ENCODE peak calls at places on chromosome 5, in nine cellular contexts. One of them, this sample, is unnamed.

GRCh38 chr5:74865293-74865798 is 841 bp downstream of the FAM169A start:
- DNase-seq in lung: no peak
- DNase-seq in CD8-positive, alpha-beta T cell: no peak
- DNase-seq in psoas muscle: no peak
- DNase-seq in GM23338: no peak
- DNase-seq in body of pancreas: no peak
- DNase-seq in fibroblast of lung: no peak
- DNase-seq in mammary epithelial cell: no peak
- DNase-seq in PC-3: peak; percentile 3
- DNase-seq in this sample: no peak

GRCh38 chr5:21452429-21452828 is 1400.7 kb downstream of the CDH12 start:
- DNase-seq in body of pancreas: no peak
- DNase-seq in psoas muscle: no peak
- DNase-seq in lung: no peak
- DNase-seq in CD8-positive, alpha-beta T cell: no peak
- DNase-seq in GM23338: no peak
- DNase-seq in mammary epithelial cell: no peak
- DNase-seq in PC-3: no peak
- DNase-seq in fibroblast of lung: no peak
- DNase-seq in this sample: no peak

GRCh38 chr5:76607353-76607871 is 15.8 kb downstream of the F2RL2 start:
- DNase-seq in psoas muscle: no peak
- DNase-seq in CD8-positive, alpha-beta T cell: no peak
- DNase-seq in body of pancreas: no peak
- DNase-seq in fibroblast of lung: peak; percentile 78
- DNase-seq in mammary epithelial cell: no peak
- DNase-seq in GM23338: peak; percentile 65
- DNase-seq in lung: no peak
- DNase-seq in PC-3: no peak
- DNase-seq in this sample: no peak

GRCh38 chr5:19401032-19401431 is 587.0 kb downstream of the CDH18 start:
- DNase-seq in body of pancreas: no peak
- DNase-seq in mammary epithelial cell: peak; percentile 9
- DNase-seq in PC-3: no peak
- DNase-seq in fibroblast of lung: no peak
- DNase-seq in lung: no peak
- DNase-seq in GM23338: no peak
- DNase-seq in psoas muscle: no peak
- DNase-seq in CD8-positive, alpha-beta T cell: no peak
- DNase-seq in this sample: no peak

GRCh38 chr5:36644727-36645126 is 38.3 kb downstream of the SLC1A3 start:
- DNase-seq in PC-3: peak; percentile 8
- DNase-seq in fibroblast of lung: peak; percentile 87
- DNase-seq in lung: no peak
- DNase-seq in mammary epithelial cell: peak; percentile 15
- DNase-seq in GM23338: peak; percentile 24
- DNase-seq in body of pancreas: no peak
- DNase-seq in CD8-positive, alpha-beta T cell: no peak
- DNase-seq in psoas muscle: no peak
- DNase-seq in this sample: no peak

GRCh38 chr5:151036556-151036955 is 16.2 kb downstream of the GPX3 start:
- DNase-seq in PC-3: no peak
- DNase-seq in CD8-positive, alpha-beta T cell: no peak
- DNase-seq in body of pancreas: no peak
- DNase-seq in GM23338: no peak
- DNase-seq in lung: no peak
- DNase-seq in fibroblast of lung: no peak
- DNase-seq in psoas muscle: no peak
- DNase-seq in mammary epithelial cell: no peak
- DNase-seq in this sample: no peak

GRCh38 chr5:73152411-73153388 is 20.3 kb upstream of the TMEM174 start:
- DNase-seq in body of pancreas: no peak
- DNase-seq in PC-3: peak; percentile 20
- DNase-seq in fibroblast of lung: no peak
- DNase-seq in lung: no peak
- DNase-seq in mammary epithelial cell: no peak
- DNase-seq in CD8-positive, alpha-beta T cell: no peak
- DNase-seq in GM23338: peak; percentile 56
- DNase-seq in psoas muscle: no peak
- DNase-seq in this sample: no peak

GRCh38 chr5:172429201-172429940 is 25.0 kb downstream of the SH3PXD2B start:
- DNase-seq in fibroblast of lung: peak; percentile 73
- DNase-seq in mammary epithelial cell: no peak
- DNase-seq in GM23338: no peak
- DNase-seq in CD8-positive, alpha-beta T cell: no peak
- DNase-seq in PC-3: no peak
- DNase-seq in psoas muscle: no peak
- DNase-seq in lung: peak; percentile 58
- DNase-seq in body of pancreas: no peak
- DNase-seq in this sample: no peak

GRCh38 chr5:33310471-33310870 is 130.3 kb upstream of the TARS1 start:
- DNase-seq in mammary epithelial cell: peak; percentile 85
- DNase-seq in psoas muscle: no peak
- DNase-seq in body of pancreas: no peak
- DNase-seq in fibroblast of lung: peak; percentile 94
- DNase-seq in PC-3: peak; percentile 86
- DNase-seq in lung: no peak
- DNase-seq in GM23338: no peak
- DNase-seq in CD8-positive, alpha-beta T cell: no peak
- DNase-seq in this sample: no peak

GRCh38 chr5:154301726-154302125 is 111.2 kb downstream of the GALNT10 start:
- DNase-seq in GM23338: no peak
- DNase-seq in psoas muscle: no peak
- DNase-seq in body of pancreas: no peak
- DNase-seq in lung: no peak
- DNase-seq in CD8-positive, alpha-beta T cell: no peak
- DNase-seq in mammary epithelial cell: no peak
- DNase-seq in PC-3: no peak
- DNase-seq in fibroblast of lung: no peak
- DNase-seq in this sample: peak; percentile 40

GRCh38 chr5:170769236-170769635 is 14.3 kb upstream of the GABRP start:
- DNase-seq in PC-3: no peak
- DNase-seq in mammary epithelial cell: no peak
- DNase-seq in GM23338: no peak
- DNase-seq in CD8-positive, alpha-beta T cell: no peak
- DNase-seq in fibroblast of lung: no peak
- DNase-seq in lung: no peak
- DNase-seq in body of pancreas: no peak
- DNase-seq in psoas muscle: no peak
- DNase-seq in this sample: no peak

GRCh38 chr5:134967607-134968006 is at the start of gene CATSPER3:
- DNase-seq in body of pancreas: no peak
- DNase-seq in fibroblast of lung: no peak
- DNase-seq in psoas muscle: no peak
- DNase-seq in PC-3: no peak
- DNase-seq in GM23338: no peak
- DNase-seq in CD8-positive, alpha-beta T cell: no peak
- DNase-seq in mammary epithelial cell: no peak
- DNase-seq in lung: no peak
- DNase-seq in this sample: no peak

GRCh38 chr5:120502531-120502930 is 38.4 kb downstream of the PRR16 start:
- DNase-seq in mammary epithelial cell: no peak
- DNase-seq in lung: no peak
- DNase-seq in body of pancreas: no peak
- DNase-seq in CD8-positive, alpha-beta T cell: no peak
- DNase-seq in GM23338: no peak
- DNase-seq in PC-3: no peak
- DNase-seq in psoas muscle: no peak
- DNase-seq in fibroblast of lung: no peak
- DNase-seq in this sample: no peak

GRCh38 chr5:160774646-160775313 is 77.2 kb downstream of the ATP10B start:
- DNase-seq in CD8-positive, alpha-beta T cell: no peak
- DNase-seq in GM23338: peak; percentile 20
- DNase-seq in mammary epithelial cell: no peak
- DNase-seq in body of pancreas: no peak
- DNase-seq in fibroblast of lung: no peak
- DNase-seq in lung: no peak
- DNase-seq in psoas muscle: no peak
- DNase-seq in PC-3: no peak
- DNase-seq in this sample: no peak

GRCh38 chr5:821504-821903 is 29.3 kb downstream of the ZDHHC11 start:
- DNase-seq in mammary epithelial cell: no peak
- DNase-seq in psoas muscle: no peak
- DNase-seq in CD8-positive, alpha-beta T cell: no peak
- DNase-seq in body of pancreas: no peak
- DNase-seq in GM23338: no peak
- DNase-seq in fibroblast of lung: no peak
- DNase-seq in lung: no peak
- DNase-seq in PC-3: no peak
- DNase-seq in this sample: no peak
- H3K36me3 ChIP-seq in mammary epithelial cell: no peaks in the 10 kb centered on the region
- H3K36me3 ChIP-seq in psoas muscle: peaks cover 6% of the 10 kb centered on the region
- H3K36me3 ChIP-seq in CD8-positive, alpha-beta T cell: no peaks in the 10 kb centered on the region
- H3K36me3 ChIP-seq in body of pancreas: no peaks in the 10 kb centered on the region
- H3K36me3 ChIP-seq in GM23338: peaks cover 3% of the 10 kb centered on the region
- H3K36me3 ChIP-seq in fibroblast of lung: no peaks in the 10 kb centered on the region
- H3K36me3 ChIP-seq in lung: peaks cover 1% of the 10 kb centered on the region
- H3K36me3 ChIP-seq in PC-3: no peaks in the 10 kb centered on the region
- H3K36me3 ChIP-seq in this sample: no peaks in the 10 kb centered on the region

DNA sequence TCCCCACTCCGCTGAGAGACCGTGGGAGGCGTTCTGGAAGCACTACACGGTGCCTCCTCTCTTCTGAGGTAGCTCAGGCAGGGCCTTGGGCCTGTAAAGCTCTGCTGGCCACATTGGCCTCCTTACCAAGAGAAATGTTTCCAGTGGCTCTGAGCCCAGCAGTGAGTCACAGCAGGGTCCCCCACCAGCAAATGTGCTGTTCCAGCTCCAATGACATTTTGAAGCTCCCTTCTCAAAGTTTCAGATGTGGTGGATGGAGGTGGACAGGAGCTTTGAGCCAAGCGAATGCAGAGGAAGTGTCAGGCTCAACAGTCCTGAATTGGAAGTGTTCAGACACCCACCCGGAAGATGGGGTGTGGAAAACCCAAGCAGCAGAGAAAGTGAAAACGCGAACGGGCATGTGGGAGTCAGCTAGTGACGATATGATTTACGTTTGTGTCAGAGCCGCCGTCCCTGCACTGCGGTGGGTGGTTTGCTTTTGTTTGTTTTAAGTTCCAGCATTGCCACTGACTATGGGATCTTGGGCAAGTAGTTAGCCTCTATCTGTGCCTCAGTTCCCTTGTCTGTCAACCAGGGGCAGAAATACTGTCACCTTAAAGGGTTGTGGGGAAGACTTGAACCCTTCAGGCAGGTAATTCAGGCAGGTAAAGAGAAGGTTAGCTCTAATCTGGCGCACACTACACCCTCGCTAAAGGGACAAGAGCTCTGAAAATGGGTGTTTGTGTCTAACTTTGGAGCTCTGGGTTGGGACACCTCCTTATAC is 38.2 kb downstream of the C5orf15 start:
- DNase-seq in mammary epithelial cell: no peak
- DNase-seq in fibroblast of lung: peak; percentile 87
- DNase-seq in CD8-positive, alpha-beta T cell: peak; percentile 29
- DNase-seq in psoas muscle: no peak
- DNase-seq in GM23338: no peak
- DNase-seq in body of pancreas: no peak
- DNase-seq in PC-3: no peak
- DNase-seq in lung: no peak
- DNase-seq in this sample: no peak
- H3K4me3 ChIP-seq in mammary epithelial cell: no peak overlapping the region
- H3K4me3 ChIP-seq in fibroblast of lung: no peak overlapping the region
- H3K4me3 ChIP-seq in CD8-positive, alpha-beta T cell: peak overlapping the region; percentile 32
- H3K4me3 ChIP-seq in psoas muscle: no peak overlapping the region
- H3K4me3 ChIP-seq in GM23338: no peak overlapping the region
- H3K4me3 ChIP-seq in body of pancreas: no peak overlapping the region
- H3K4me3 ChIP-seq in PC-3: no peak overlapping the region
- H3K4me3 ChIP-seq in lung: no peak overlapping the region
- H3K4me3 ChIP-seq in this sample: no peak overlapping the region

GRCh38 chr5:95960802-95961616 is 642 bp downstream of the ELL2 start:
- DNase-seq in GM23338: peak; percentile 86
- DNase-seq in CD8-positive, alpha-beta T cell: peak; percentile 53
- DNase-seq in fibroblast of lung: peak; percentile 79
- DNase-seq in lung: peak; percentile 82
- DNase-seq in mammary epithelial cell: peak; percentile 74
- DNase-seq in body of pancreas: peak; percentile 86
- DNase-seq in PC-3: peak; percentile 68
- DNase-seq in psoas muscle: peak; percentile 92
- DNase-seq in this sample: peak; percentile 89

GRCh38 chr5:95957804-95958203 is 3.8 kb downstream of the ELL2 start:
- DNase-seq in fibroblast of lung: no peak
- DNase-seq in mammary epithelial cell: no peak
- DNase-seq in CD8-positive, alpha-beta T cell: no peak
- DNase-seq in lung: no peak
- DNase-seq in body of pancreas: no peak
- DNase-seq in GM23338: no peak
- DNase-seq in psoas muscle: no peak
- DNase-seq in PC-3: no peak
- DNase-seq in this sample: no peak

GRCh38 chr5:95958308-95959014 is 3.2 kb downstream of the ELL2 start:
- DNase-seq in CD8-positive, alpha-beta T cell: no peak
- DNase-seq in PC-3: peak; percentile 45
- DNase-seq in fibroblast of lung: peak; percentile 54
- DNase-seq in psoas muscle: no peak
- DNase-seq in GM23338: peak; percentile 27
- DNase-seq in lung: no peak
- DNase-seq in mammary epithelial cell: peak; percentile 78
- DNase-seq in body of pancreas: peak; percentile 37
- DNase-seq in this sample: no peak

GRCh38 chr5:95959964-95960801 is 1.5 kb downstream of the ELL2 start:
- DNase-seq in PC-3: no peak
- DNase-seq in body of pancreas: peak; percentile 38
- DNase-seq in GM23338: no peak
- DNase-seq in CD8-positive, alpha-beta T cell: no peak
- DNase-seq in lung: no peak
- DNase-seq in psoas muscle: no peak
- DNase-seq in mammary epithelial cell: peak; percentile 19
- DNase-seq in fibroblast of lung: peak; percentile 57
- DNase-seq in this sample: no peak

GRCh38 chr5:95959051-95959963 is 2.3 kb downstream of the ELL2 start:
- DNase-seq in body of pancreas: no peak
- DNase-seq in psoas muscle: no peak
- DNase-seq in PC-3: no peak
- DNase-seq in fibroblast of lung: peak; percentile 34
- DNase-seq in lung: no peak
- DNase-seq in mammary epithelial cell: peak; percentile 32
- DNase-seq in GM23338: peak; percentile 27
- DNase-seq in CD8-positive, alpha-beta T cell: no peak
- DNase-seq in this sample: no peak
- H3K27ac ChIP-seq in body of pancreas: peak overlapping the region; percentile 100
- H3K27ac ChIP-seq in psoas muscle: peak overlapping the region; percentile 95
- H3K27ac ChIP-seq in PC-3: peak overlapping the region; percentile 71
- H3K27ac ChIP-seq in fibroblast of lung: peak overlapping the region; percentile 96
- H3K27ac ChIP-seq in lung: peak overlapping the region; percentile 99
- H3K27ac ChIP-seq in mammary epithelial cell: peak overlapping the region; percentile 98
- H3K27ac ChIP-seq in GM23338: no peak overlapping the region
- H3K27ac ChIP-seq in CD8-positive, alpha-beta T cell: no peak overlapping the region
- H3K27ac ChIP-seq in this sample: peak overlapping the region; percentile 99

DNA sequence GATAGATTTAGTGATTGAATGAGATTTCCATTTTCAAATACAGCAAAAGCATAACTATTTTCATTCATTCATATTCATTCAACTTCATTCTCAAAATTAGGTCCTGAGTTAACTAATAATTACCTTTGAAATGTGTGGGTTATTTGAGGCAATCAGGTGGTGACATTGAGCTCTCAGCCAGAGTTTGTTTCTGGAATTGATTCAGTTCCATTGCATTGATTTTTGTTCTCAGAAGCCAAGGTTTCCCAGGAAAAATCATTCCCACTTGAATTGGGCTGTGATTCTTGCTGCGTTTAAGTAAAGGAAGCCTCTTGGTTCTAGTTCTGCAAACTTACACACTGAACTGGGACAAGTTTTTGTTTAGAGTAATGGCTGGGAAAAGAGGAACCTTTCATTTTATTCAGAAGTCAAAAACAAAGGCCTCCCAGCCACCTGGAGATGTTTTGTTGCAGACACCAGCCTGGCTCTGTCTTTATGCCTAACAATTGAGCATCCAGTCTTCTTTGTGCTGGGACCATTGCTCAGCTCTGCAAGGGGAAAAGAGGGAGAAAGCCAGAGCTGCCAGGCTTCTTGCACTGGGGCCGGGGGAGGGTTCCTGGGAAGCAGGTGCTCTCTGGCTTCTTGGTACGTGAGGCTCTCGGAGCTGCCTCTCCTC is 198.6 kb downstream of the TRIO start:
- DNase-seq in fibroblast of lung: no peak
- DNase-seq in PC-3: no peak
- DNase-seq in lung: no peak
- DNase-seq in mammary epithelial cell: no peak
- DNase-seq in body of pancreas: no peak
- DNase-seq in GM23338: peak; percentile 88
- DNase-seq in CD8-positive, alpha-beta T cell: no peak
- DNase-seq in psoas muscle: no peak
- DNase-seq in this sample: no peak
- H3K36me3 ChIP-seq in fibroblast of lung: peaks cover 26% of the 10 kb centered on the region
- H3K36me3 ChIP-seq in PC-3: peaks cover 56% of the 10 kb centered on the region
- H3K36me3 ChIP-seq in lung: peaks cover 22% of the 10 kb centered on the region
- H3K36me3 ChIP-seq in mammary epithelial cell: peaks cover 31% of the 10 kb centered on the region
- H3K36me3 ChIP-seq in body of pancreas: no peaks in the 10 kb centered on the region
- H3K36me3 ChIP-seq in GM23338: peaks cover 7% of the 10 kb centered on the region
- H3K36me3 ChIP-seq in CD8-positive, alpha-beta T cell: no peaks in the 10 kb centered on the region
- H3K36me3 ChIP-seq in psoas muscle: peaks cover 5% of the 10 kb centered on the region
- H3K36me3 ChIP-seq in this sample: no peaks in the 10 kb centered on the region

This sample was measured in vagina.